ENCODE peak calls at places on chromosomes 7 and 10, in four cellular contexts. R is IMR-90, J is H9, D is H1. L is an unnamed sample.

GRCh38 chr10:101061814-101062230 is at the start of gene KAZALD1:
- DNase-seq in R (no peak), J (no peak), D (no peak), L (no peak)

GRCh38 chr10:88557659-88558058 is 25.5 kb downstream of the RNLS start:
- DNase-seq in R (peak), J (no peak), D (no peak), L (no peak)

GRCh38 chr10:119030421-119031250 is 1.1 kb downstream of the NANOS1 start:
- DNase-seq in R (peak), J (peak), D (no peak), L (peak)

GRCh38 chr10:132129431-132129830 is 57.3 kb upstream of the DPYSL4 start:
- DNase-seq in R (no peak), J (peak), D (no peak), L (peak)

GRCh38 chr7:126690848-126691751 is 561.6 kb downstream of the GRM8 start:
- DNase-seq in R (no peak), J (peak), D (no peak), L (no peak)

GRCh38 chr10:119217937-119218579 is 10.7 kb downstream of the GRK5 start:
- DNase-seq in R (peak), J (no peak), D (no peak), L (no peak)

GRCh38 chr7:11754933-11755332 is 77.1 kb downstream of the THSD7A start:
- DNase-seq in R (no peak), J (no peak), D (no peak), L (no peak)

GRCh38 chr7:48875300-48875916 is 48.9 kb upstream of the CDC14C start:
- DNase-seq in R (no peak), J (peak), D (peak), L (peak)

GRCh38 chr7:46153951-46154787 is 233.1 kb upstream of the IGFBP3 start:
- DNase-seq in R (no peak), J (no peak), D (no peak), L (peak)

GRCh38 chr7:92643821-92644220 is 53.6 kb upstream of the FAM133B start:
- DNase-seq in R (no peak), J (no peak), D (no peak), L (no peak)

GRCh38 chr10:82576093-82576492 is 701.1 kb downstream of the NRG3 start:
- DNase-seq in R (no peak), J (no peak), D (no peak), L (no peak)

GRCh38 chr7:116500071-116500853 is 724 bp downstream of the CAV2 start:
- DNase-seq in R (peak), J (peak), D (no peak), L (peak)

GRCh38 chr10:81874878-81875679 is at the start of gene NRG3:
- DNase-seq in R (no peak), J (no peak), D (no peak), L (peak)

GRCh38 chr10:21600804-21601512 is 66.9 kb downstream of the MLLT10 start:
- DNase-seq in R (no peak), J (no peak), D (no peak), L (no peak)

GRCh38 chr7:1802899-1803298 is 132.8 kb downstream of the ELFN1 start:
- DNase-seq in R (no peak), J (no peak), D (no peak), L (no peak)

GRCh38 chr7:94041529-94041928 is 37.4 kb upstream of the BET1 start:
- DNase-seq in R (peak), J (no peak), D (no peak), L (no peak)

GRCh38 chr10:4243169-4243568 is 458.2 kb upstream of the KLF6 start:
- DNase-seq in R (no peak), J (no peak), D (no peak), L (no peak)

GRCh38 chr7:135210818-135211178 is 528 bp downstream of the WDR91 start:
- DNase-seq in R (peak), J (no peak), D (no peak), L (peak)

GRCh38 chr10:112126901-112127300 is 56.7 kb downstream of the GPAM start:
- DNase-seq in R (no peak), J (no peak), D (no peak), L (no peak)

GRCh38 chr10:76881477-76882220 is 756.0 kb downstream of the KCNMA1 start:
- DNase-seq in R (peak), J (no peak), D (no peak), L (no peak)

GRCh38 chr10:90204956-90205695 is 503.7 kb downstream of the KIF20B start:
- DNase-seq in R (no peak), J (no peak), D (no peak), L (no peak)

GRCh38 chr7:157786375-157787274 is 449.8 kb downstream of the DNAJB6 start:
- DNase-seq in R (no peak), J (no peak), D (no peak), L (no peak)

GRCh38 chr7:44239361-44239760 is 38.6 kb downstream of the YKT6 start:
- DNase-seq in R (no peak), J (no peak), D (no peak), L (no peak)

GRCh38 chr10:34647157-34647556 is 167.9 kb downstream of the PARD3 start:
- DNase-seq in R (no peak), J (no peak), D (no peak), L (no peak)

GRCh38 chr10:124376411-124376810 is 42.3 kb downstream of the OAT start:
- DNase-seq in R (no peak), J (no peak), D (no peak), L (no peak)

GRCh38 chr7:55018361-55019328 is at the start of gene EGFR:
- DNase-seq in R (peak), J (peak), D (no peak), L (peak)

GRCh38 chr7:114048386-114049235 is 129.8 kb upstream of the PPP1R3A start:
- DNase-seq in R (peak), J (no peak), D (no peak), L (no peak)

GRCh38 chr10:6141296-6142151 is 52.7 kb downstream of the RBM17 start:
- DNase-seq in R (peak), J (no peak), D (no peak), L (no peak)
- H2AK5ac ChIP-seq in R (no peak), J (no peak), D (no peak), L (no peak)

GRCh38 chr10:86815035-86815617 is 58.7 kb downstream of the BMPR1A start:
- DNase-seq in R (peak), J (no peak), D (no peak), L (no peak)
- H3K4me2 ChIP-seq in R (peak), J (no peak), D (no peak), L (no peak)

GRCh38 chr7:129836983-129837382 is 115.8 kb downstream of the UBE2H start:
- DNase-seq in R (no peak), J (no peak), D (no peak), L (no peak)
- H2AK5ac ChIP-seq in R (no peak), J (no peak), D (peak), L (no peak)

GRCh38 chr7:132650498-132650897 is 74.2 kb upstream of the PLXNA4 start:
- DNase-seq in R (peak), J (no peak), D (no peak), L (peak)

GRCh38 chr7:132653364-132653930 is 77.2 kb upstream of the PLXNA4 start:
- DNase-seq in R (no peak), J (no peak), D (no peak), L (no peak)

GRCh38 chr7:132655071-132655761 is 78.9 kb upstream of the PLXNA4 start:
- DNase-seq in R (no peak), J (peak), D (no peak), L (peak)

GRCh38 chr7:132654150-132654549 is 77.9 kb upstream of the PLXNA4 start:
- DNase-seq in R (no peak), J (peak), D (no peak), L (peak)

GRCh38 chr7:132652507-132652906 is 76.2 kb upstream of the PLXNA4 start:
- DNase-seq in R (no peak), J (no peak), D (no peak), L (no peak)
- H3K4me2 ChIP-seq in R (no peak), J (no peak), D (no peak), L (no peak)

GRCh38 chr10:84214046-84214572 is 11.2 kb downstream of the LRIT2 start:
- DNase-seq in R (no peak), J (peak), D (no peak), L (no peak)
- H2AK5ac ChIP-seq in R (no peak), J (no peak), D (no peak), L (no peak)

DNA sequence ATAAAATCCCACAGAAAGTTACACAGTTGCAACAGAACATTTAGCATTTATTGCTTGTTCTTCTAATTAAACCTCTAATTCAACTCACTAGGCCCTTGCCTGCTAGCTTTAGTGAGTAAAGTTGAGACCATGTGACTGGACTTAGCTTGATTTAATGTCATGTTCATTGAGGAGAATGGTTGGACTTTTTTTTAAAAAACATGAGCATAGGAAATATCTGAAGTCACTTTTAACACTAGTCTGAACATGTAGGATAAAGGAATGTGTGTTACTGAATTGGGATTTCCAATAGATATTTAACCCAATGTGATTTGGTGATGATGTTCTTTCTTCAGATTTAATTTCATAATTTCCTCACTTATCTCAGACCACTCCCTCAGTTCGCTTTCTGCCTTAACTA is 24.6 kb upstream of the GLCCI1 start:
- DNase-seq in R (no peak), J (no peak), D (no peak), L (no peak)
- H3K4me2 ChIP-seq in R (no peak), J (no peak), D (no peak), L (no peak)

DNA sequence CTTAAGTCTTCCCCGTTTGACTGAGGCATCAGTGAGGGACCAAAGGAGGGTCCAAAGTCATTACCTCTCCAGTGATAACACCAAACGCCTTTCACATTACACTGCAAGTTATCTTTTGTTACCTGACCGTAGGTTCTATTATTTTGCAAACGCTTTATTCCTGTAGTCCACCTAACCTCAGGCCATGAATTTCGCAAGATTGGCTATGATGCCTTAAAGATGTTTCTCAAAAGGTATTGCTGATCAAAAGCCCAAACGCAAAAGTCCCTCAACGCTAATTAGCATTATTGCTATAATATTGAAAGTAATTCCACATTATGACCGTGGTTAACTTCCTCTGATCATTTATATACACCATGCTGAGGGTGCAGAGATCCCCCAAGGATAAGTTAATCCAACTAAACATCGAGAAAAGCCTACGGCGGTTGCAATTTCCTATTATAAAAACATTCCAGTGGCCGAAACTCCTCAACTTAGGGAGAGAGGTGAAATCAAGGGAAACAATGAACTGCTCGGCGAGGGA is 649 bp downstream of the DNA2 start:
- DNase-seq in R (no peak), J (no peak), D (no peak), L (peak)
- H2AK5ac ChIP-seq in R (no peak), J (no peak), D (no peak), L (no peak)

DNA sequence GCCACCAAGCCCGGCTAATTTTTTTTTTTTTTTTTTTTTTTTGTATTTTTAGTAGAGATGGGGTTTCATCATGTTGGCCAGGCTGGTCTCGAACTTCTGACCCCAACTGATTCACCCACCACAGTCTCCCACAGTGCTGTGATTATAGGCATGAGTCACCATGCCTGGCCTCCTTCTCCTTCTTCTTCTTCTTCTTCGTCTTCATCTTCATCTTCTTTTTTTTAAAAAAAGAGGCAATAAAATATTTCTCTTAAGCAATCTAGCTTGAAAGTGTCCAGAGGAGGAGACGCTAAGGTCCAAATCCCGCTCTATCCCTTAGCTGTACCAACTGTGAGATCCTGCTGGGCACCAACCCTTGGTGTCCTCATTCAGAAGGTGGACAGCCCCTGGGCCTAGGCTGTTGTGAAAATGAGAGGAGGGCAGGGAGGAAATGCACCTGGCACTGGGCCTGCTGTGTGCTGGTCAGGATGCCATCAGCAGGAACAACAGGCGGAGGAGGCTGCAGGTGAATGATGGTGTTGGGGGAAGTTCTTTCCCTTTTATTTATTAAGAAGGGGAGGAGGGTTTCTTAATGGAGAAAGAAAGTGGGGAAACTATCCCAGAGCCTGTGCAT is 13.9 kb upstream of the PSAP start:
- DNase-seq in R (peak), J (no peak), D (no peak), L (no peak)
- H3K4me2 ChIP-seq in R (no peak), J (no peak), D (no peak), L (no peak)

DNA sequence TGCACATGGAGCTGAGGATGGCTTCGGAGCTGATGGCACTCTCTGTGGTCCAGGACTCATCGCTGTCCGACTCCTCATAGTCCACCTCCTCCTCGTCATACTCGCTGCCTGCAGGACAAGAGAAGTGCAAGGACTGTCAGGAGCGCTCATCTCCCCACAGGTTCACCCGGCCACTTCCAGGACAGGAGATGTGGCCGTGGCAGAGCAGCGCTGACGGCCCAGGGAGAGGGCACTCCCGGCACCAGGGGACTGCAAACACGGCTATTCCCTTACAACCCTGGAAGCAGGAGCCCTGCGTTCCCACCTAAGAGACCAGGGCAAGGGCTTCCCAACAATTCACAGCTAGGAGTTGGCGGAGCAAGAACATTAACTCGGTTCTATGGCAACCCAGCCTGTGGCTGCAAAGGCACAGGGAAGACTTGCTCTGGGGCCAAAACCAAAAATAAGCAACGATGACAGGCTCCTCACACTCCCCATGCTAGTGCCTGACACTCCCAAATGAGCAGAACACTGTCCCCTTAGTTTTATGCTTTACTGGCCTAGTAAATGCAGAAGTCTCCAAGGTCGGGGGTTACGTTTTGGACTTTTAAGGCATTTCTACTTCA is 100.9 kb downstream of the TAX1BP1 start:
- DNase-seq in R (no peak), J (no peak), D (no peak), L (no peak)
- H2AK5ac ChIP-seq in R (no peak), J (no peak), D (no peak), L (no peak)

GRCh38 chr10:122997864-122998263 is 10.7 kb downstream of the IKZF5 start:
- DNase-seq in R (no peak), J (no peak), D (no peak), L (no peak)

GRCh38 chr10:122999347-122999746 is 9.2 kb downstream of the IKZF5 start:
- DNase-seq in R (no peak), J (no peak), D (no peak), L (no peak)

GRCh38 chr10:122998934-122999333 is 9.7 kb downstream of the IKZF5 start:
- DNase-seq in R (no peak), J (no peak), D (no peak), L (no peak)

GRCh38 chr10:123000155-123000554 is 8.4 kb downstream of the IKZF5 start:
- DNase-seq in R (no peak), J (no peak), D (no peak), L (no peak)

GRCh38 chr10:122998360-122998917 is 10.2 kb downstream of the IKZF5 start:
- DNase-seq in R (no peak), J (no peak), D (no peak), L (no peak)
- H3K4me2 ChIP-seq in R (no peak), J (no peak), D (no peak), L (no peak)